ENCODE peak calls at places on chromosomes 5 and 9, in seven cellular contexts. V, T, Q, M, F, S and A are unnamed samples.

GRCh38 chr9:126377521-126377920 is 50.9 kb downstream of the MVB12B start:
- DNase-seq in V (no peak), T (no peak), Q (no peak), M (no peak), F (no peak), S (no peak), A (no peak)

GRCh38 chr9:88193766-88194165 is 55.5 kb upstream of the SPATA31C2 start:
- DNase-seq in V (no peak), T (no peak), Q (no peak), M (no peak), F (no peak), S (no peak), A (no peak)

GRCh38 chr9:99753436-99753835 is 68.2 kb upstream of the NR4A3 start:
- DNase-seq in V (no peak), T (no peak), Q (no peak), M (peak), F (no peak), S (no peak), A (no peak)

GRCh38 chr9:110875275-110875674 is 163.0 kb downstream of the LPAR1 start:
- DNase-seq in V (peak), T (no peak), Q (no peak), M (no peak), F (no peak), S (no peak), A (no peak)

GRCh38 chr5:130136300-130136699 is 232.0 kb downstream of the CHSY3 start:
- DNase-seq in V (no peak), T (no peak), Q (peak), M (no peak), F (no peak), S (no peak), A (peak)

GRCh38 chr5:10452768-10453331 is 11.2 kb downstream of the ROPN1L start:
- DNase-seq in V (peak), T (peak), Q (peak), M (peak), F (peak), S (no peak), A (peak)

GRCh38 chr9:95491543-95492330 is 25.0 kb downstream of the PTCH1 start:
- DNase-seq in V (no peak), T (no peak), Q (no peak), M (no peak), F (peak), S (no peak), A (no peak)

GRCh38 chr5:40112875-40113274 is 566.8 kb upstream of the PTGER4 start:
- DNase-seq in V (no peak), T (no peak), Q (no peak), M (no peak), F (no peak), S (no peak), A (no peak)

GRCh38 chr5:79183617-79184016 is 52.3 kb upstream of the JMY start:
- DNase-seq in V (no peak), T (no peak), Q (no peak), M (no peak), F (no peak), S (no peak), A (peak)

DNA sequence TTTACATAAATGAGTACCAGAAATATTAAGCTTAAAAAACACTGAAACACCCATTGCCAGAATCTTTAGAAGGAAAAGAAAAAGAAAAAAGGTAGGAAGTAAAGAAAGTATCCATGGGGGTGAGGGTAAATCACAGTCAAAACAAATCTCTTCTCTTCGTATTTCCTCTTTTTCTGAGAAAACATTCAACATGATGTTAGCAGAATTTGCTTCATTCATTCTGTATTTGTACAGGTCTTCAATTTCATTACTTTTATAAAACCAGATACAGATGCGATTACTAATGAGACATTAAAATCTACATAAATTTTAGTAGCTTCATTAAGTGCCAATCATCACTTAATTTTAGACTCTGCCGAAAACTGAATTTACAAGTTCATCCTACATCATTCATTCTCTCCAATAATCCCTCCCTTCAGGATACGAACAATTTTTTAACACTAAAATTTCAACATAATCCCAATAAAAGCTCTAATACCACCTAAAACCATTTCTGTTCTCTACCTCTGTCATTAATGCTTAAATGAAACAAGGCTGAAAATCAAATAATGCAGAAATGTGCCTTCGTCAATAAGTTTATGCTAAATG is 7.0 kb downstream of the NR3C1 start:
- DNase-seq in V (no peak), T (no peak), Q (no peak), M (no peak), F (no peak), S (no peak), A (no peak)
- H3K4me3 ChIP-seq in V (peak), T (peak), Q (peak), M (peak), F (peak), S (peak), A (peak)

GRCh38 chr5:131774652-131775367 is 22.0 kb downstream of the FNIP1 start:
- DNase-seq in V (no peak), T (no peak), Q (no peak), M (no peak), F (no peak), S (no peak), A (no peak)
- H3K4me3 ChIP-seq in V (no peak), T (no peak), Q (no peak), M (no peak), F (no peak), S (no peak), A (no peak)

GRCh38 chr5:90558344-90559192 is at the start of gene ADGRV1:
- DNase-seq in V (no peak), T (no peak), Q (no peak), M (peak), F (no peak), S (no peak), A (peak)

GRCh38 chr5:90557391-90557790 is 1.2 kb upstream of the ADGRV1 start:
- DNase-seq in V (no peak), T (no peak), Q (no peak), M (no peak), F (no peak), S (no peak), A (no peak)

GRCh38 chr5:90560771-90561170 is 2.2 kb downstream of the ADGRV1 start:
- DNase-seq in V (no peak), T (no peak), Q (no peak), M (no peak), F (no peak), S (no peak), A (no peak)

GRCh38 chr5:90555666-90556065 is 2.9 kb upstream of the ADGRV1 start:
- DNase-seq in V (no peak), T (no peak), Q (no peak), M (no peak), F (no peak), S (no peak), A (no peak)

GRCh38 chr5:90557871-90558270 is 726 bp upstream of the ADGRV1 start:
- DNase-seq in V (no peak), T (no peak), Q (no peak), M (no peak), F (no peak), S (no peak), A (no peak)
- H3K4me3 ChIP-seq in V (peak), T (no peak), Q (peak), M (no peak), F (no peak), S (no peak), A (no peak)

DNA sequence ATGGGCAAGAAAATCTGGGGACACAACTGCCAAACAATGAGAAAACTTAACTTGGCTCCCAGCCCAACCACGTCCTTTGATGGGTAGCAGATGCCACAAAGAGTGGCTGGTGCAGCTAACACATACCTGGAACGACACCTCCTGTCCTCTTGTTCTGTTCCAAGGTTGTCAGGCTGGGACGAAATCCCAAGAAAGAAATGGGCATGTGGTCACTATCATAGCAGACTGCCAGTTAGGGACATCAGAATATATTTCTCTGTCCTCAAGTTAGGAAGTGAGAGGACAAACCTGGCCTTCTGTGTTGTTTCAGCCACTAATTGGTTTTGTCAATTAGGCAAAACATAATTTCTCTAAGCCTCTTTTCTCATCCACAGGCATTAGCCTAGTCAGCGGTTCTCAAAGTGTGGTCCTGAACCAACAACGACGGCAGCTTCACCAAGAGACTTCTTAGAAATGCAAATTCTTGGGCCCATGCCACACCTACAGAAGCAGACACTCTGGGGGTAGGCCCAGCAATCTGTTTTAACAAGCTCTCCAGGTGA is 63.4 kb downstream of the RAPGEF1 start:
- DNase-seq in V (peak), T (no peak), Q (peak), M (no peak), F (peak), S (no peak), A (no peak)
- H3K4me3 ChIP-seq in V (peak), T (no peak), Q (peak), M (no peak), F (peak), S (no peak), A (no peak)

GRCh38 chr5:41252036-41252435 is 38.7 kb upstream of the C6 start:
- DNase-seq in V (no peak), T (peak), Q (peak), M (peak), F (no peak), S (no peak), A (no peak)

GRCh38 chr5:41250351-41250987 is 37.1 kb upstream of the C6 start:
- DNase-seq in V (no peak), T (no peak), Q (no peak), M (no peak), F (no peak), S (no peak), A (no peak)

GRCh38 chr5:41253109-41253508 is 39.8 kb upstream of the C6 start:
- DNase-seq in V (no peak), T (no peak), Q (no peak), M (no peak), F (no peak), S (no peak), A (no peak)

GRCh38 chr5:41256400-41256799 is 43.1 kb upstream of the C6 start:
- DNase-seq in V (no peak), T (no peak), Q (no peak), M (peak), F (no peak), S (no peak), A (no peak)
- H3K4me3 ChIP-seq in V (no peak), T (no peak), Q (no peak), M (no peak), F (no peak), S (no peak), A (no peak)

DNA sequence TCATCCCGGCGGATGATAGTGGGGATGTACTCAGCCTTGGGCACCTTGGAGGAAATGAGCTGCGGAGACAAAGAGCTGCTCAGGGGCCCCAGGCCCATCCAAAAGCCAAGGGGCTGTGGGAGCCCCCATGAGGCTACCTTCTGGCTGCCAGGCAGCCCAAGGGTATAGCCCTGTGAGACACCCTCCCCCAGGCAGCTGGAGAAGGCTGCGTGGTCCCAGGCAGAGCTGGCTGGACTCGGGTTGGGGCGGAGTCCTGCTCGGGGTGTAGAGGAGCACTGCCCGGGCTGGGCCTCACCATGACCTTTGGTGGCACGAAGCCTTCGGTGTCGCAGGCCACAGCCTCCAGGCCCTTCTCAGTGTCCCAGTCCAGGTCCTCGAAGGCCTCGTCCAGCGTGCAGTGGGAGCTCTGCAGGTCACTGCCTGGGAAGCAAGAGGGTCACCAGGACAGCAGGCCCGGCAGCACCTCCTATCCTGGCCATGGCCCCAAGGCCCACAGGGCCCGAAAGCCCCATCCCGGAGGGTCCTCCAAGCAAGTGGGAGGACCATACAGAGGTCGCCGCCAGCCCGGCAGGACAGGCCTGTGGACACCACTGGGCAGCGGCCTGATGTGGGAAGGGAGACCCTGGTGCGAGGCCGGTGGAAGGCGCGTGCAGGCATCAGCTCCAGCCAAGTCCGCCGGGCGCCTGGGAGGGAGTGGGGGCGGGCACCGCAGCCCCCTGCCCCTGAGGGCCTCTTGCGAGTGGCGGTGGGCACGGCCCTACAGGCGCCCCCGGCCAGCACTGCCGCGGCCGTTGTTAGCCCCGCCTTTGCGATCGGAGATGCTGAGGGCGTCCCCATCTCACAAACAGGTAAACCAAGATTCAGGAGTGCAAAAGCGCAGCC is 6.1 kb downstream of the NSMF start:
- DNase-seq in V (no peak), T (no peak), Q (no peak), M (no peak), F (no peak), S (no peak), A (no peak)
- H3K4me3 ChIP-seq in V (no peak), T (no peak), Q (no peak), M (peak), F (no peak), S (peak), A (no peak)

DNA sequence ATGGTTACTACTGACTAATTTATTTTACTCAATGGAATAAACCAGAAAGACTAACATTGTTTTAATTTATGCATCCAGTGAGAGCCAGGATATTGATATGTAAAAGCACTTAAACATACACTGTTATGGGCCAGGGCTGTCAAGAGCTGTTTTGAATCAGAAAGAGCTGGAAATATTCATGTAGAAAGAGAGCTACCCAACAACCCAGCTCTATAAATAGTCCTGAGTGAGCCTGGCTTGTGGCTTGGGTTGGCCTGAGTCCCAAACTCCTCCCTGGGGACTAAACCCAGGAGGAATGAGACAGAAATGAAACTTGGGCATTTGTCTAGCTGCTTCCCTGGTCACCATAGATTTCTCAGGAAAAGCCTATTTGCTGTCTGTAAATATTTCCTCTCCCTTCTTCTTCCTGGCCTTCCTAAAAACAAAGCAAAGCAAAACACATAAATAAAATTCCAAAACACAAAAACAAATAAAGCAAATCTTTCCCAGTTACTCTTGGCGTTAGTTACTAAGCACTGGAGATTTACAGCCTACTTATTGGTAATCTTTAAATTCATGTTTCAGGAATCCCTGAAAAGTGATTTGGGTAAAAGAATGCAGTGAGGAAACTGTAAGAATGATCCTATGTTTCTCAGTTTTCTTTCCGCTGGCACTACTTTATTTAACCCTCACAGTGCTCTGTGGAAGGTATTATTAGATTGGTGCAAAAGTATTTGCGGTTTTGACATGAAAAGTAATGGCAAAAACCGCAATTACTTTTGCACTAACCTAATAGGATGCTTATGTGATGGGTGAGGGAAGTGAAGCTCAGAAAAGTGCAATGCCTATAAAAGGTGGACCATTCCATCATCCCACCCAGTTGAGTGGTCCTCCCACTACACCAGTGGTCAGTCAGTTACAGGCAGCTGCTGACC is 111.8 kb downstream of the CARTPT start:
- DNase-seq in V (no peak), T (peak), Q (peak), M (peak), F (no peak), S (no peak), A (peak)
- H3K4me3 ChIP-seq in V (no peak), T (no peak), Q (peak), M (no peak), F (no peak), S (no peak), A (no peak)

GRCh38 chr5:138029944-138030343 is 2.9 kb downstream of the FAM13B start:
- DNase-seq in V (no peak), T (no peak), Q (no peak), M (no peak), F (no peak), S (no peak), A (no peak)
- H3K4me3 ChIP-seq in V (peak), T (no peak), Q (no peak), M (no peak), F (peak), S (no peak), A (no peak)